ENCODE peak calls at places on chromosomes 2 and 18, in ten cellular contexts. F, Y, T, W, H, R, L, P, B and S are unnamed samples.

GRCh38 chr2:100239513-100240210 is 82.6 kb downstream of the LONRF2 start:
- DNase-seq in H (no peak), R (no peak), T (no peak), Y (no peak), F (no peak), P (no peak), W (no peak), L (no peak), B (no peak), S (no peak)

GRCh38 chr18:2846241-2846637 is 567 bp upstream of the EMILIN2 start:
- DNase-seq in W (peak; percentile 46), L (no peak), P (peak; percentile 23), R (peak; percentile 12), B (no peak), F (no peak), H (peak; percentile 32), T (peak; percentile 31), Y (no peak), S (peak; percentile 16)

GRCh38 chr2:11710210-11710609 is 36.2 kb upstream of the LPIN1 start:
- DNase-seq in L (peak; percentile 96), W (no peak), H (peak; percentile 79), F (no peak), R (no peak), P (peak; percentile 82), T (no peak), Y (no peak), B (no peak), S (no peak)

GRCh38 chr2:96685592-96686459 is 43.3 kb downstream of the FER1L5 start:
- DNase-seq in H (no peak), R (no peak), Y (no peak), P (no peak), W (no peak), B (no peak), F (no peak), T (no peak), L (no peak), S (peak; percentile 86)

GRCh38 chr2:109269956-109270757 is 141.2 kb downstream of the SH3RF3 start:
- DNase-seq in B (no peak), R (no peak), T (no peak), H (no peak), W (no peak), Y (no peak), P (no peak), L (peak; percentile 71), F (no peak), S (no peak)

GRCh38 chr18:76412010-76412817 is 82.8 kb downstream of the ZNF516 start:
- DNase-seq in T (no peak), Y (no peak), B (no peak), H (no peak), F (no peak), P (no peak), R (no peak), L (no peak), W (no peak), S (no peak)

GRCh38 chr2:219714681-219715080 is 87.3 kb downstream of the SLC4A3 start:
- DNase-seq in B (no peak), F (no peak), L (no peak), R (no peak), T (no peak), H (no peak), Y (no peak), W (no peak), P (no peak), S (no peak)

GRCh38 chr2:152715854-152716428 is 1.3 kb downstream of the PRPF40A start:
- DNase-seq in W (no peak), R (peak; percentile 53), T (no peak), Y (no peak), H (no peak), B (no peak), L (peak; percentile 46), P (peak; percentile 44), F (no peak), S (peak; percentile 71)

GRCh38 chr18:47526147-47526546 is 274.7 kb upstream of the SKOR2 start:
- DNase-seq in F (no peak), L (no peak), P (no peak), B (no peak), W (no peak), H (no peak), T (no peak), Y (no peak), R (no peak), S (no peak)

GRCh38 chr2:122018736-122019135 is 263.3 kb downstream of the TSN start:
- DNase-seq in Y (no peak), T (no peak), F (no peak), R (no peak), B (no peak), L (no peak), H (no peak), P (no peak), W (no peak), S (no peak)